ENCODE peak calls at places on chromosomes 4 and X, in nine cellular contexts. One of them, this sample, is unnamed.
A peak's percentile ranks its signal among the peaks of the same experiment; 100 is the strongest.

GRCh38 chr4:10315638-10316037 is 141.6 kb downstream of the ZNF518B start:
- DNase-seq in IMR-90: no peak
- DNase-seq in heart left ventricle: no peak
- DNase-seq in K562: no peak
- DNase-seq in A549: no peak
- DNase-seq in esophagus squamous epithelium: no peak
- DNase-seq in HCT116: no peak
- DNase-seq in upper lobe of left lung: no peak
- DNase-seq in testis: no peak
- DNase-seq in this sample: no peak

GRCh38 chr4:25061602-25062001 is 30.9 kb upstream of the LGI2 start:
- DNase-seq in IMR-90: no peak
- DNase-seq in heart left ventricle: no peak
- DNase-seq in K562: no peak
- DNase-seq in A549: no peak
- DNase-seq in esophagus squamous epithelium: no peak
- DNase-seq in HCT116: no peak
- DNase-seq in upper lobe of left lung: no peak
- DNase-seq in testis: no peak
- DNase-seq in this sample: no peak

GRCh38 chrX:45198706-45199105 is 2.0 kb downstream of the DIPK2B start:
- DNase-seq in IMR-90: no peak
- DNase-seq in heart left ventricle: no peak
- DNase-seq in K562: no peak
- DNase-seq in A549: no peak
- DNase-seq in esophagus squamous epithelium: no peak
- DNase-seq in HCT116: no peak
- DNase-seq in upper lobe of left lung: no peak
- DNase-seq in testis: no peak
- DNase-seq in this sample: no peak

GRCh38 chr4:88729146-88729755 is 31.6 kb upstream of the NAP1L5 start:
- DNase-seq in IMR-90: no peak
- DNase-seq in heart left ventricle: no peak
- DNase-seq in K562: no peak
- DNase-seq in A549: no peak
- DNase-seq in esophagus squamous epithelium: no peak
- DNase-seq in HCT116: no peak
- DNase-seq in upper lobe of left lung: no peak
- DNase-seq in testis: no peak
- DNase-seq in this sample: no peak

GRCh38 chr4:26993967-26994366 is 133.3 kb downstream of the STIM2 start:
- DNase-seq in IMR-90: no peak
- DNase-seq in heart left ventricle: no peak
- DNase-seq in K562: no peak
- DNase-seq in A549: no peak
- DNase-seq in esophagus squamous epithelium: no peak
- DNase-seq in HCT116: no peak
- DNase-seq in upper lobe of left lung: no peak
- DNase-seq in testis: no peak
- DNase-seq in this sample: no peak

GRCh38 chr4:766152-766515 is 59.8 kb downstream of the CPLX1 start:
- DNase-seq in IMR-90: peak; percentile 56
- DNase-seq in heart left ventricle: peak; percentile 4
- DNase-seq in K562: peak; percentile 36
- DNase-seq in A549: peak; percentile 29
- DNase-seq in esophagus squamous epithelium: no peak
- DNase-seq in HCT116: no peak
- DNase-seq in upper lobe of left lung: no peak
- DNase-seq in testis: no peak
- DNase-seq in this sample: no peak

GRCh38 chrX:123830309-123830708 is 29.5 kb upstream of the XIAP start:
- DNase-seq in IMR-90: no peak
- DNase-seq in heart left ventricle: no peak
- DNase-seq in K562: no peak
- DNase-seq in A549: peak; percentile 88
- DNase-seq in esophagus squamous epithelium: no peak
- DNase-seq in HCT116: no peak
- DNase-seq in upper lobe of left lung: peak; percentile 54
- DNase-seq in testis: no peak
- DNase-seq in this sample: no peak

GRCh38 chr4:41865981-41866798 is 69.0 kb upstream of the TMEM33 start:
- DNase-seq in IMR-90: no peak
- DNase-seq in heart left ventricle: no peak
- DNase-seq in K562: no peak
- DNase-seq in A549: no peak
- DNase-seq in esophagus squamous epithelium: no peak
- DNase-seq in HCT116: no peak
- DNase-seq in upper lobe of left lung: no peak
- DNase-seq in testis: no peak
- DNase-seq in this sample: no peak

GRCh38 chr4:71367546-71367945 is 28.7 kb downstream of the SLC4A4 start:
- DNase-seq in IMR-90: no peak
- DNase-seq in heart left ventricle: no peak
- DNase-seq in K562: no peak
- DNase-seq in A549: no peak
- DNase-seq in esophagus squamous epithelium: no peak
- DNase-seq in HCT116: no peak
- DNase-seq in upper lobe of left lung: no peak
- DNase-seq in testis: no peak
- DNase-seq in this sample: no peak

GRCh38 chr4:127844605-127845116 is 36.0 kb upstream of the PLK4 start:
- DNase-seq in IMR-90: peak; percentile 12
- DNase-seq in heart left ventricle: no peak
- DNase-seq in K562: peak; percentile 64
- DNase-seq in A549: no peak
- DNase-seq in esophagus squamous epithelium: no peak
- DNase-seq in HCT116: no peak
- DNase-seq in upper lobe of left lung: no peak
- DNase-seq in testis: no peak
- DNase-seq in this sample: no peak

GRCh38 chr4:159269143-159269542 is 166.3 kb downstream of the RAPGEF2 start:
- DNase-seq in IMR-90: no peak
- DNase-seq in heart left ventricle: no peak
- DNase-seq in K562: no peak
- DNase-seq in A549: no peak
- DNase-seq in esophagus squamous epithelium: no peak
- DNase-seq in HCT116: no peak
- DNase-seq in upper lobe of left lung: no peak
- DNase-seq in testis: no peak
- DNase-seq in this sample: no peak

GRCh38 chr4:158791588-158791987 is 22.8 kb downstream of the FNIP2 start:
- DNase-seq in IMR-90: no peak
- DNase-seq in heart left ventricle: no peak
- DNase-seq in K562: no peak
- DNase-seq in A549: no peak
- DNase-seq in esophagus squamous epithelium: no peak
- DNase-seq in HCT116: no peak
- DNase-seq in upper lobe of left lung: no peak
- DNase-seq in testis: no peak
- DNase-seq in this sample: no peak

GRCh38 chr4:100257567-100257966 is 67.3 kb upstream of the DDIT4L start:
- DNase-seq in IMR-90: peak; percentile 3
- DNase-seq in heart left ventricle: no peak
- DNase-seq in K562: no peak
- DNase-seq in A549: peak; percentile 5
- DNase-seq in esophagus squamous epithelium: no peak
- DNase-seq in HCT116: peak; percentile 16
- DNase-seq in upper lobe of left lung: no peak
- DNase-seq in testis: no peak
- DNase-seq in this sample: no peak

GRCh38 chrX:147376601-147377387 is 534.9 kb upstream of the FMR1 start:
- DNase-seq in IMR-90: no peak
- DNase-seq in heart left ventricle: no peak
- DNase-seq in K562: no peak
- DNase-seq in A549: no peak
- DNase-seq in esophagus squamous epithelium: no peak
- DNase-seq in HCT116: no peak
- DNase-seq in upper lobe of left lung: no peak
- DNase-seq in testis: peak; percentile 65
- DNase-seq in this sample: peak; percentile 14

GRCh38 chrX:23662187-23662586 is 5.1 kb upstream of the PRDX4 start:
- DNase-seq in IMR-90: no peak
- DNase-seq in heart left ventricle: no peak
- DNase-seq in K562: no peak
- DNase-seq in A549: no peak
- DNase-seq in esophagus squamous epithelium: no peak
- DNase-seq in HCT116: no peak
- DNase-seq in upper lobe of left lung: no peak
- DNase-seq in testis: no peak
- DNase-seq in this sample: no peak

GRCh38 chr4:110188113-110188512 is 10.3 kb downstream of the ELOVL6 start:
- DNase-seq in IMR-90: no peak
- DNase-seq in heart left ventricle: no peak
- DNase-seq in K562: no peak
- DNase-seq in A549: no peak
- DNase-seq in esophagus squamous epithelium: no peak
- DNase-seq in HCT116: no peak
- DNase-seq in upper lobe of left lung: no peak
- DNase-seq in testis: no peak
- DNase-seq in this sample: no peak

GRCh38 chr4:156517546-156517945 is 454.1 kb downstream of the PDGFC start:
- DNase-seq in IMR-90: no peak
- DNase-seq in heart left ventricle: no peak
- DNase-seq in K562: no peak
- DNase-seq in A549: no peak
- DNase-seq in esophagus squamous epithelium: no peak
- DNase-seq in HCT116: no peak
- DNase-seq in upper lobe of left lung: no peak
- DNase-seq in testis: no peak
- DNase-seq in this sample: no peak

GRCh38 chr4:150679018-150679766 is 97.2 kb downstream of the MAB21L2 start:
- DNase-seq in IMR-90: no peak
- DNase-seq in heart left ventricle: no peak
- DNase-seq in K562: no peak
- DNase-seq in A549: no peak
- DNase-seq in esophagus squamous epithelium: no peak
- DNase-seq in HCT116: no peak
- DNase-seq in upper lobe of left lung: no peak
- DNase-seq in testis: no peak
- DNase-seq in this sample: no peak
- H3K4me3 ChIP-seq in IMR-90: no peak overlapping the region
- H3K4me3 ChIP-seq in heart left ventricle: no peak overlapping the region
- H3K4me3 ChIP-seq in K562: no peak overlapping the region
- H3K4me3 ChIP-seq in A549: no peak overlapping the region
- H3K4me3 ChIP-seq in esophagus squamous epithelium: no peak overlapping the region
- H3K4me3 ChIP-seq in HCT116: no peak overlapping the region
- H3K4me3 ChIP-seq in upper lobe of left lung: no peak overlapping the region
- H3K4me3 ChIP-seq in testis: no peak overlapping the region
- H3K4me3 ChIP-seq in this sample: no peak overlapping the region

DNA sequence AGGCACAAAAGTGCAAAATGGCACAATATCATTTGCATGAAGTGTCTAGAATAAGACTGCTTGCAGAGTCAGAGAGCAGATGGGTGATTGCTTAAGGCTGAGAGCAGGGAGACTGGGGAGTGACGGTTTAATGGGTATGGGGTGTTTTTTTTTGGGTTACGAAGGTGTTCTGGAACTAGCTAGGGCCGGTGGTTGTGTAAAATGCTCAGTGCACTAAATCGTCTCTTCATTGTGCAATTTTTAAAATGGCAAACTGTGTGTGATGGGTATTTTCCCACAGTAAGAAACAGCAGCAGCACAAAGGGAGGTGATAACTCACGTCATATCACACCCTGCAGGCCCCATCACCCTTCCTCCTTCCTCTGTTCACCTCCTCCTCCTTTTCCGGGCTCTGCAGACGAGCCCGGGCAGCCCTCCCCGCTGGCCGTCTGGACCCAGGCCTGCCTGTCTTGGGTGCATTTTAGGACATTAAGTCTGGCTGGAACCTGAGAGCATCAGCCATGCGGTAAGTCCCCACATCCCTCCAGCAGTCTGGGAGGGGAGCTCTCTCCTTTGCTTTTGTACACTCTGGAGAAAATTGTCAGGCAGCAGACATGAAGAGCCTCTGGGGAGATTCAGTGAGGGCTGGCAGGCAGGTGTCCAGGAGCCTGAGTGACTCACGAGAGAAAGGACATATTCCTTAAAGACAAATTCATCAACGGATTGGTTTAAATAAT is 42.7 kb downstream of the ASMT start:
- DNase-seq in IMR-90: no peak
- DNase-seq in heart left ventricle: no peak
- DNase-seq in K562: no peak
- DNase-seq in A549: peak; percentile 66
- DNase-seq in esophagus squamous epithelium: no peak
- DNase-seq in HCT116: no peak
- DNase-seq in upper lobe of left lung: peak; percentile 25
- DNase-seq in testis: peak; percentile 22
- DNase-seq in this sample: no peak
- TF ChIP-seq POLR2A in IMR-90: no peak
- TF ChIP-seq POLR2A in heart left ventricle: no peak
- TF ChIP-seq POLR2A in K562: no peak
- TF ChIP-seq POLR2A in A549: no peak
- TF ChIP-seq POLR2A in esophagus squamous epithelium: peak; percentile 44
- TF ChIP-seq POLR2A in HCT116: no peak
- TF ChIP-seq POLR2A in upper lobe of left lung: peak; percentile 21
- TF ChIP-seq POLR2A in testis: no peak
- TF ChIP-seq POLR2A in this sample: no peak

DNA sequence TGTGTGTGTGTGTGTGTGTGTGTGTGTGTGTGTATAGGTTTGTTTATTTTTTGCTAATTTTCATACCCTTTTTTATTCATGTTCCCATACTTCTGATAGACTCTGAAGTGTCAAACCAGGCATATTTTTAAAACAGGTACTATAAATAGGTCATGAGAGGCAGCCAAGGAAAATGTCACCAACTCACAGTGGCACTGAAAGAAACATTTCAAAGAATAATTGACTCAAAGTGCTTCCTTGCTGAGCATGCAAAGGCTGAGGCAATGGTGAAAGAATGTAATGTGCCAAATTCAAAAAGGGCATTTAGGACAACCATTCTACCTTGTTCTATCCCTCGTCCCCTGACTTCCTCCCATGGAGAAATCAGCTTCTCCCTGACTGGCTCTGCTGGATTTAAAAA is 95.5 kb downstream of the EIF4E start:
- DNase-seq in IMR-90: no peak
- DNase-seq in heart left ventricle: no peak
- DNase-seq in K562: no peak
- DNase-seq in A549: no peak
- DNase-seq in esophagus squamous epithelium: no peak
- DNase-seq in HCT116: no peak
- DNase-seq in upper lobe of left lung: no peak
- DNase-seq in testis: no peak
- DNase-seq in this sample: no peak
- H3K27ac ChIP-seq in IMR-90: no peak overlapping the region
- H3K27ac ChIP-seq in heart left ventricle: no peak overlapping the region
- H3K27ac ChIP-seq in K562: no peak overlapping the region
- H3K27ac ChIP-seq in A549: no peak overlapping the region
- H3K27ac ChIP-seq in esophagus squamous epithelium: no peak overlapping the region
- H3K27ac ChIP-seq in HCT116: no peak overlapping the region
- H3K27ac ChIP-seq in upper lobe of left lung: no peak overlapping the region
- H3K27ac ChIP-seq in testis: no peak overlapping the region
- H3K27ac ChIP-seq in this sample: no peak overlapping the region

DNA sequence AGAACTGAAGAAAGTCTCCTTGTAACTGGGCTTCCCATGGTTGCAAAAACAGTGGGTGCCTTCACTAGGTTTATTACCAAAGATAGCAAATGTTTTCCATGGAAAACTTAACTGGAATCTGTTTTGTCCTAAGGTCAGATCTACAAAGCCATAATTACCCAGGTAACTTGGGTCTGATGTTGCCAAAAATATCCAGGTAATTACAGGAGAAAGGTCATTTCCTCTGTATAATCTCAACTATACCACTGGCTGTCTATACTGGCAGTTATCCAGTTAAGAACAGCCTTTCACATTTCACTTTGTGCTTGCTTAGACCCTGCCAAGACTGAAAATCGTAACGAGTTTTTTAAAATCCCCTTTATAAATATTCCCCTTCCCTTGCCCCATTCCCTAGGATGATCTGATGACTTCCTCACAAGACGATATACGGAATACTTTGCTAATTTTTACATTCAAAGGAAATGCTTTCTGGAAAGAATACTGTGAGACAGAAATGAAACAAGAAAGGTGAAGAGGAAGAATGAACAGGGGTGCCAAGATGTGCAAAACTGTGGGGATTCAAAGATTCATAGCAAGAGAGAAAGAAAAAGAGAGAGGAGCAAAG is 105.5 kb downstream of the MAML3 start:
- DNase-seq in IMR-90: no peak
- DNase-seq in heart left ventricle: no peak
- DNase-seq in K562: no peak
- DNase-seq in A549: no peak
- DNase-seq in esophagus squamous epithelium: no peak
- DNase-seq in HCT116: no peak
- DNase-seq in upper lobe of left lung: no peak
- DNase-seq in testis: no peak
- DNase-seq in this sample: no peak
- H3K4me3 ChIP-seq in IMR-90: peak overlapping the region; percentile 34
- H3K4me3 ChIP-seq in heart left ventricle: peak overlapping the region; percentile 59
- H3K4me3 ChIP-seq in K562: no peak overlapping the region
- H3K4me3 ChIP-seq in A549: peak overlapping the region; percentile 35
- H3K4me3 ChIP-seq in esophagus squamous epithelium: peak overlapping the region; percentile 38
- H3K4me3 ChIP-seq in HCT116: no peak overlapping the region
- H3K4me3 ChIP-seq in upper lobe of left lung: peak overlapping the region; percentile 24
- H3K4me3 ChIP-seq in testis: peak overlapping the region; percentile 10
- H3K4me3 ChIP-seq in this sample: peak overlapping the region; percentile 17